ENCODE peak calls at places on chromosome 19, in nine cellular contexts. Y, W, N, P, A, J, C, G and H are unnamed samples.

GRCh38 chr19:6125571-6125989 is 9.9 kb upstream of the ACSBG2 start:
- DNase-seq in A (peak; percentile 23), C (no peak), J (peak; percentile 41), Y (no peak), W (peak; percentile 70), N (peak; percentile 52), G (peak; percentile 84), P (peak; percentile 69), H (peak; percentile 62)

GRCh38 chr19:14072535-14073231 is at the start of gene MISP3:
- DNase-seq in Y (peak; percentile 92), N (peak; percentile 77), W (no peak), A (peak; percentile 37), J (peak; percentile 36), C (peak; percentile 92), G (no peak), P (peak; percentile 91), H (no peak)

GRCh38 chr19:36257512-36257876 is 42.6 kb downstream of the ZNF146 start:
- DNase-seq in W (no peak), J (no peak), Y (no peak), P (no peak), A (peak; percentile 71), N (no peak), C (peak; percentile 66), G (no peak), H (no peak)

GRCh38 chr19:1251503-1252220 is 3.3 kb downstream of the MIDN start:
- DNase-seq in N (peak; percentile 90), G (no peak), W (peak; percentile 39), Y (peak; percentile 92), J (peak; percentile 42), P (no peak), A (peak; percentile 36), C (peak; percentile 94), H (peak; percentile 80)

GRCh38 chr19:13610042-13610691 is 103.9 kb upstream of the CACNA1A start:
- DNase-seq in C (no peak), Y (no peak), J (no peak), A (no peak), G (no peak), W (no peak), N (no peak), P (no peak), H (no peak)

GRCh38 chr19:18906605-18907519 is 10.9 kb upstream of the CERS1 start:
- DNase-seq in J (no peak), N (no peak), G (no peak), Y (no peak), A (no peak), P (no peak), C (no peak), W (no peak), H (peak; percentile 45)

GRCh38 chr19:5172859-5173577 is 167.6 kb downstream of the PTPRS start:
- DNase-seq in P (no peak), J (no peak), Y (no peak), C (peak; percentile 78), W (peak; percentile 97), N (no peak), G (peak; percentile 96), A (no peak), H (no peak)

GRCh38 chr19:801861-802496 is 4.7 kb downstream of the PTBP1 start:
- DNase-seq in N (peak; percentile 72), G (peak; percentile 33), Y (no peak), C (peak; percentile 82), W (peak; percentile 50), P (no peak), A (no peak), J (peak; percentile 61), H (no peak)

GRCh38 chr19:19463348-19464117 is 51.8 kb downstream of the TSSK6 start:
- DNase-seq in A (no peak), J (no peak), Y (peak; percentile 55), G (peak; percentile 80), P (no peak), W (peak; percentile 75), C (peak; percentile 80), N (no peak), H (peak; percentile 61)

DNA sequence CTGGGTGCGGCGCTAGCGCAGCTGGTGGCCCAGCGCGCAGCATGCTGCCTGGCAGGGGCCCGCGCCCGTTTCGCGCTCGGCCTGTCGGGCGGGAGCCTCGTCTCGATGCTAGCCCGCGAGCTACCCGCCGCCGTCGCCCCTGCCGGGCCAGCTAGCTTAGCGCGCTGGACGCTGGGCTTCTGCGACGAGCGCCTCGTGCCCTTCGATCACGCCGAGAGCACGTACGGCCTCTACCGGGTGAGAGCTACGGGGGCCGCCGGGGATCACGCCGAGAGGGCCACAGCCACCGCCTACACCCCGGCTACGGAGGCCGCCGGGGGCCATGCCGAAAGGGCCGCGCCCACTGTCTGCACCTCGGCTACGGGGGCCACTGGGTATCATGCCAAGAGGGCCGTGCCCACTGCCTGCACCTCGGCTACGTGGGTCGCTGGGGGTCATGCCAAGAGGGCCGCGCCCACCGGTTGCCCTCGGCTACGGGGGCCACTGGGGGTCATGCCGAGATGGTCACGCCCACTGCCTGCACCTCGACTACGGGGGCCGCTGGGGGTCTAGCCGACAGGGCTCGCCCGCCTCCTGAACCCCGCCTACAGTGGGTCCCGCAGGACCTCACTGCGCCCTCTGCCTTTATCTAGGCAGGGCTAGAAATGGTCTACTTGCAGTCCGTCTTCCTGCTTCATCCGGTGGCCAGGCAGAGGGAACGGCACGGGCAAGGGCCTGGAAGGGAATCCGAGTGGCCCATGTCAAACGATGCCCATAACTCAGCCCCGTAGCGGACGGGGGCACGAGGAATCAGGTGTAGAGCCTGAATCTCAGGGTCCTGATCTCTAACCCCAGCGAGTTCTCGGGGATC is 500 bp downstream of the PGLS start:
- DNase-seq in N (peak; percentile 91), W (peak; percentile 87), J (peak; percentile 72), Y (peak; percentile 96), C (peak; percentile 97), P (peak; percentile 85), G (peak; percentile 83), A (peak; percentile 64), H (peak; percentile 84)
- TF ChIP-seq CTCF in N (no peak), W (no peak), J (peak; percentile 24), Y (peak; percentile 2), C (no peak), P (no peak), G (peak; percentile 39), A (no peak), H (no peak)

DNA sequence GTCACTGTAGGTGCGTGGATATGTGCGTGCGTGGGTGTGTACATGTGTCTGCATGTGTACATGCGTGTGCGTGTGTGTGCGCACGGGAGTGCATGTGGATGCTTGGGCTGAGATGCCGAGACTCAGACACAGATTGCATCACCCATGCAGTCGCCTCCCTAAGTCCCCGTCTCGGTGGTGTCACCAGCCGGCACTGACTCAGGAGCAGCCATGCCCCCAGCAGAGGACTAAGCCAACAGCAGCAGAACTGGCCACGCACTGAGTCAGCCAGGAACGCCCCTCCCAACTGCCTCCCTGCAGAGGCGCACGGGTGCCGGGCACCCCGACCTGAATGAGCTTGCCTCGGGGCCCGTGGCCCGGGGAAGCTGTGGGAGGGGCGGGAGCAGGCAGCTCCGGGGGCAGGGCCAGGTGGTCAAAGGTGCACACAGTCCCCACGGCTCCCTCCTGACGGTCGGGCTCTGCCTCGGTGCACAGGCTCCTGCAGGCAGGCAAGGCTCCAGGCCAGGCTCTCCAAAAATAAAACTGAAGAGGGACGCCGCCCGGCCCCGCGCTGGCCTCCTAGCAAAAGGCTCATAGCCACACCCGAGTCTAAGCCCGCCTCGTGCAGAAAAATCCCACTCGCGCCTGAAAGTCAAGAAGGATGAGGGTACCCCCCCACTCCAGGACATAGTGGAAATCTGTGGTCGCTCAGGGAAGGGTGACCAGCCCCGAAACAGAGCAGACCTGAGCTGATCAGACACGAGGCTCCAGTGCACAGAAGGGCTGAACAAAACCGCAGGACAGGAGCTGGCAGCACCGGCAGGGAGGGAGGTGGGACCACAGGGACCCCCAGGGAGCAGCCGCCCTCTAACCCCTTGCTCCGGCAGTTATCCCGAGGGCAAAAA is 49.2 kb downstream of the GADD45B start:
- DNase-seq in P (no peak), W (peak; percentile 76), N (no peak), A (no peak), J (no peak), C (no peak), Y (no peak), G (peak; percentile 68), H (no peak)
- TF ChIP-seq CTCF in P (no peak), W (no peak), N (no peak), A (no peak), J (no peak), C (no peak), Y (no peak), G (no peak), H (no peak)

GRCh38 chr19:10332965-10333757 is at the start of gene RAVER1:
- DNase-seq in C (peak; percentile 99), A (peak; percentile 98), J (peak; percentile 97), Y (peak; percentile 99), W (peak; percentile 98), G (peak; percentile 96), N (peak; percentile 98), P (peak; percentile 98), H (peak; percentile 98)

GRCh38 chr19:10333758-10334339 is 520 bp upstream of the RAVER1 start:
- DNase-seq in P (no peak), W (peak; percentile 7), G (no peak), A (peak; percentile 29), J (no peak), N (no peak), Y (no peak), C (no peak), H (no peak)

GRCh38 chr19:10329555-10329954 is 3.8 kb downstream of the RAVER1 start:
- DNase-seq in N (no peak), J (no peak), G (no peak), Y (no peak), A (no peak), C (no peak), W (no peak), P (no peak), H (no peak)

GRCh38 chr19:10334340-10335148 is 1.2 kb upstream of the RAVER1 start:
- DNase-seq in C (peak; percentile 98), P (peak; percentile 99), A (peak; percentile 98), Y (peak; percentile 96), J (peak; percentile 94), W (peak; percentile 95), G (peak; percentile 93), N (peak; percentile 93), H (no peak)

DNA sequence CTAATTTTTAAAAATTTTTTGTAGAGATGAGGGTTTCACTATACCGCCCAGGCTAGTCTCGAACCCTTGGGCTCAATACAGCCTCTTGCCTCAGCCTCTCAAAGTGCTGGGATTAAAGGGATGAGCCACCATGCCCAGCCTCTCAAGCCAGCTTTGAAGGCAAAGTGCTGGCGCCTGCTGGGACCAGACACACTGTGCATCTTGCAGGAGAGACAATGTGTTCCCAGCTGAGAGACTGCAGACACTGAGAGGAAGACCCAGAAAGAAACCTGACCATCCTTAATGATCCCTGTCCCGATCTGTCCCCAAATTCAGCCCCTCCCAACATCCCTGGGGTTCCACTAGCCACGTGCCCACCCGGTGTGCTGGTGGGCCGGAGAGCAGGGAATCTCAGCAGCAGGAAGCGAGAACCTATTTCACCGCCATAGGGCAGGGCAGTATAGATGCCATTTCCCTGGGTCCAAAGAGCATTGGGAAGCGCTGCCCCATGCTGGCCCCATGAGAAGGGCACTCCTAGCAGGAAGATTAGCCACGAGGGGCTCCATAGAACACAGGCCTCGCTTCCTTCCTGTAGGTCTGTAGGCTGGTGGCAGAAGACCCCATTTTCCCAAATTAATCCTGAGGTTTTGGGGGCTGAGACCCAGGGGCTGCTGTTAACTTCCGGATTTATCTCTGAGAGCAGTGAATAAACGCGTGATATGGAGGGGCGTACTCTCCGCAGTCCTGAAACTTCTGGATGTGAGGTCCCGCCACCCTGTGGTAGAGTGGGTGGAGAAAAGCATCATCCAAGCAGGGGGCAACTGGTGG is 968 bp downstream of the RAVER1 start:
- DNase-seq in W (no peak), N (no peak), G (no peak), A (no peak), Y (no peak), C (no peak), P (peak; percentile 70), J (no peak), H (no peak)
- TF ChIP-seq CTCF in W (no peak), N (no peak), G (no peak), A (no peak), Y (no peak), C (no peak), P (no peak), J (no peak), H (no peak)

GRCh38 chr19:3734310-3734600 is 26.1 kb downstream of the TJP3 start:
- DNase-seq in Y (no peak), N (no peak), G (no peak), C (no peak), P (no peak), W (no peak), A (no peak), J (no peak), H (no peak)
- TF ChIP-seq CTCF in Y (no peak), N (no peak), G (no peak), C (no peak), P (no peak), W (no peak), A (no peak), J (no peak), H (no peak)